ENCODE peak calls at places on chromosomes 5 and 9, in five cellular contexts. One of them, this sample, is unnamed.

GRCh38 chr5:78597068-78597857 is 51.3 kb downstream of the LHFPL2 start:
- DNase-seq in PC-9: no peak
- DNase-seq in right atrium auricular region: no peak
- DNase-seq in H7: no peak
- DNase-seq in heart right ventricle: no peak
- DNase-seq in this sample: no peak

GRCh38 chr5:104494043-104494442 is 931.5 kb upstream of the NUDT12 start:
- DNase-seq in PC-9: no peak
- DNase-seq in right atrium auricular region: no peak
- DNase-seq in heart right ventricle: no peak
- DNase-seq in H7: no peak
- DNase-seq in this sample: no peak

GRCh38 chr5:97096096-97096648 is 46.2 kb downstream of the LIX1 start:
- DNase-seq in H7: no peak
- DNase-seq in heart right ventricle: no peak
- DNase-seq in right atrium auricular region: no peak
- DNase-seq in PC-9: no peak
- DNase-seq in this sample: no peak

GRCh38 chr5:45109062-45109461 is 300.3 kb downstream of the MRPS30 start:
- DNase-seq in heart right ventricle: no peak
- DNase-seq in right atrium auricular region: no peak
- DNase-seq in PC-9: no peak
- DNase-seq in H7: no peak
- DNase-seq in this sample: no peak

GRCh38 chr9:27436234-27436633 is 87.9 kb upstream of the IFNK start:
- DNase-seq in H7: no peak
- DNase-seq in PC-9: no peak
- DNase-seq in right atrium auricular region: no peak
- DNase-seq in heart right ventricle: no peak
- DNase-seq in this sample: no peak

GRCh38 chr9:21683484-21684175 is 118.8 kb upstream of the MTAP start:
- DNase-seq in H7: no peak
- DNase-seq in right atrium auricular region: no peak
- DNase-seq in heart right ventricle: no peak
- DNase-seq in PC-9: no peak
- DNase-seq in this sample: no peak

GRCh38 chr5:2156358-2157059 is 273.8 kb upstream of the IRX4 start:
- DNase-seq in PC-9: no peak
- DNase-seq in H7: no peak
- DNase-seq in right atrium auricular region: no peak
- DNase-seq in heart right ventricle: no peak
- DNase-seq in this sample: no peak

GRCh38 chr5:180739271-180739670 is 587 bp downstream of the OR2Y1 start:
- DNase-seq in right atrium auricular region: no peak
- DNase-seq in PC-9: no peak
- DNase-seq in H7: no peak
- DNase-seq in heart right ventricle: no peak
- DNase-seq in this sample: no peak

GRCh38 chr5:89313044-89313443 is 430.1 kb upstream of the MEF2C start:
- DNase-seq in PC-9: no peak
- DNase-seq in H7: no peak
- DNase-seq in heart right ventricle: no peak
- DNase-seq in right atrium auricular region: no peak
- DNase-seq in this sample: no peak

GRCh38 chr5:127587246-127587917 is 61.5 kb upstream of the CTXN3 start:
- DNase-seq in PC-9: no peak
- DNase-seq in heart right ventricle: no peak
- DNase-seq in right atrium auricular region: no peak
- DNase-seq in H7: no peak
- DNase-seq in this sample: no peak

GRCh38 chr5:127586371-127586770 is 62.5 kb upstream of the CTXN3 start:
- DNase-seq in H7: no peak
- DNase-seq in PC-9: no peak
- DNase-seq in right atrium auricular region: no peak
- DNase-seq in heart right ventricle: no peak
- DNase-seq in this sample: no peak

GRCh38 chr5:127585661-127586060 is 63.2 kb upstream of the CTXN3 start:
- DNase-seq in H7: no peak
- DNase-seq in right atrium auricular region: no peak
- DNase-seq in heart right ventricle: no peak
- DNase-seq in PC-9: no peak
- DNase-seq in this sample: no peak

GRCh38 chr5:127588368-127588767 is 60.5 kb upstream of the CTXN3 start:
- DNase-seq in PC-9: no peak
- DNase-seq in heart right ventricle: no peak
- DNase-seq in H7: no peak
- DNase-seq in right atrium auricular region: no peak
- DNase-seq in this sample: no peak

DNA sequence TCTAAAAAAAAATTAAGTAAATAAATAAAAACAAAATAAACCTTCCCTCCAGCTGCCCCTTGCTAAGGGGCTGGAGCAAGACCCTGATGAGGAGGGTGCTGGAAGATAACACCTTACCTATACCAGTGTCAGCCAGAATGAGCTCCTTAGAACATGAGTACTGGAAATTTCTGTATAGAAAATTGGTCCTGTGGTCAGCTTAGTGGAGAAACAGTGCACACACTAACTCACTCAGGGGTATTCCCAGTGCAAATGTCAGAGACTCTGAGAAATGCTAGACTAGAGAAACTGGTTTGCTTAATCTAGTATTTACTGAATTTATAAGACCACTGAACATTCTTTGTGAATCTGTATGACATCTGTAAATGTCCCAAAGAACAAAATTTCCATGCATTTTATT is 62.1 kb upstream of the CTXN3 start:
- DNase-seq in H7: no peak
- DNase-seq in right atrium auricular region: no peak
- DNase-seq in heart right ventricle: no peak
- DNase-seq in PC-9: no peak
- DNase-seq in this sample: no peak
- H3K4me3 ChIP-seq in H7: no peak
- H3K4me3 ChIP-seq in right atrium auricular region: no peak
- H3K4me3 ChIP-seq in heart right ventricle: no peak
- H3K4me3 ChIP-seq in PC-9: no peak
- H3K4me3 ChIP-seq in this sample: no peak

GRCh38 chr5:134129411-134130238 is 15.1 kb downstream of the TCF7 start:
- DNase-seq in H7: peak
- DNase-seq in heart right ventricle: no peak
- DNase-seq in PC-9: no peak
- DNase-seq in right atrium auricular region: no peak
- DNase-seq in this sample: no peak
- H3K4me3 ChIP-seq in H7: no peak
- H3K4me3 ChIP-seq in heart right ventricle: no peak
- H3K4me3 ChIP-seq in PC-9: no peak
- H3K4me3 ChIP-seq in right atrium auricular region: no peak
- H3K4me3 ChIP-seq in this sample: no peak

DNA sequence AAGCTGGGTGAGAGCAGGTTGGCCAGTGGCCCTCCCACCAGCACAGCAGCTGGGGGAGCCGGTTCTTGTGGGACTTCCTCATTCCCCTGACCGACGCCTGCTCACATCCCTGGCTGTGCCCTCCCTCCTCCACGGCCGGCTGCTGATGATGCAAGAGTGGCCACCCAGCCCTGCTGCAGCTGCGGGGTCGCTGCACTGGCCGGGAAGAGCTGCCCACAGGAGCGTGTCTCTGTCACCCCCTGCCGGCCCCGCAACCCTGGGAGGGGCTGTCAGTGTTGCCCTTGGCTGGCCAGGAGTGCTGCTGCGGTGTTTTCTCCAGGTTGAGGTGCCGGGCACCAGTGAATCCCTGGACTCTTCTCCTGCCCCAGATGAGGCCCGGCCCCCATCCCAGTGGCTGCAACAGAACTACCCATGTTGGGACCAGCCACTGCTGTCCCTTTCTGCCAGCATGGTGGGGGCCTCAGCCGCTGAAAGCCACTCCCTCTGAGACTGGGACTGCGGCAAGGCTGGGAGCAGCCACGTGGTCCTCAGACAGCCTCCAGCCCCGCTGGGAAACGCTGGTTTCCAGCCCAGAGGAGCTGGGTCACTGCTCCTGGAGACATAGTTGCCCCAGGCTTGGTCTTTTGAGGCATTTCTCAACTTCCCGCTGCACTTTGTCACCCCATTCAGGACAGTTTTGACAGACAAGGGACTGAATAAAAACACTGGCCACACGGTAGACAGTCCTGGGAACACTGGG is 739 bp downstream of the CARD9 start:
- DNase-seq in right atrium auricular region: peak
- DNase-seq in PC-9: peak
- DNase-seq in H7: peak
- DNase-seq in heart right ventricle: peak
- DNase-seq in this sample: peak
- H3K4me3 ChIP-seq in right atrium auricular region: peak
- H3K4me3 ChIP-seq in PC-9: peak
- H3K4me3 ChIP-seq in H7: no peak
- H3K4me3 ChIP-seq in heart right ventricle: no peak
- H3K4me3 ChIP-seq in this sample: peak

DNA sequence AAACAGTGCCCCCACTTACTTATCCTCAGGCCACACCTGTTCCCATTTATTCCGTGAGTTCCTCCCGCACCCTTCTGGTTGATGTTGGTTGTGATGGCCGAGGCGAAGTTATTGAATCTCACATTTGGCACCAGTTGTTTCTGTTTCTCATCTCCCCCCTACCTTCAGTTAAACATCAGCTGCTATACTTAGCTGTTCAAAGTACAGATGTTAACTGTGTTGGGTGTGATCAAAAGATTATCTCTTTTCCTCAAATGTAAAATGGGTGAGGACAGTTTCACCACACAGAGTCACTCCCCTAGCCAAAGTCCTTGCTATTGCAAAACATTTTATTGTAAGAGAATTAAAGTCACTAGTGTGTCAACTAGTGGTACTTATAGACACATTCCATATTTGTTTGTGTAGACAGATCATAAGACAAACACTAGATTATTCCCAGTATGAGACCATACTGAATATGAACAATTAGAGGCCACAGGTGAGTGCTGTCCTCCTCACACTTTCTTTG is 43.2 kb upstream of the PRSS3 start:
- DNase-seq in right atrium auricular region: no peak
- DNase-seq in heart right ventricle: no peak
- DNase-seq in PC-9: no peak
- DNase-seq in H7: no peak
- DNase-seq in this sample: no peak
- H3K4me3 ChIP-seq in right atrium auricular region: no peak
- H3K4me3 ChIP-seq in heart right ventricle: no peak
- H3K4me3 ChIP-seq in PC-9: peak
- H3K4me3 ChIP-seq in H7: no peak
- H3K4me3 ChIP-seq in this sample: no peak